ENCODE peak calls at places on chromosomes 6 and 20, in four cellular contexts. U, H, F and Z are unnamed samples. For H3K4me1 and H3K27me3, the result is how much of the 10 kb centered on the place peaks cover.

GRCh38 chr20:32031007-32031958 is 20.8 kb upstream of the HCK start:
- DNase-seq in U (peak), H (peak), F (peak), Z (no peak)

GRCh38 chr20:31972481-31973386 is 4.8 kb downstream of the XKR7 start:
- DNase-seq in U (no peak), H (no peak), F (no peak), Z (no peak)

GRCh38 chr20:44083220-44083933 is 103.6 kb downstream of the JPH2 start:
- DNase-seq in U (peak), H (peak), F (peak), Z (no peak)

GRCh38 chr6:65650086-65650485 is 56.9 kb downstream of the EYS start:
- DNase-seq in U (no peak), H (no peak), F (no peak), Z (no peak)

GRCh38 chr6:75402296-75402695 is 91.3 kb downstream of the FILIP1 start:
- DNase-seq in U (peak), H (peak), F (peak), Z (peak)

GRCh38 chr6:35438378-35438777 is 13.8 kb upstream of the FANCE start:
- DNase-seq in U (no peak), H (no peak), F (no peak), Z (no peak)

GRCh38 chr6:99521557-99522286 is 6.5 kb upstream of the USP45 start:
- DNase-seq in U (no peak), H (no peak), F (no peak), Z (no peak)

GRCh38 chr6:158595223-158595622 is 35.3 kb downstream of the TMEM181 start:
- DNase-seq in U (no peak), H (no peak), F (no peak), Z (no peak)

GRCh38 chr6:34993206-34993605 is 104.2 kb downstream of the ANKS1A start:
- DNase-seq in U (no peak), H (no peak), F (no peak), Z (no peak)

GRCh38 chr6:163001341-163001740 is 273.6 kb downstream of the PACRG start:
- DNase-seq in U (no peak), H (no peak), F (no peak), Z (no peak)

GRCh38 chr6:137351890-137352289 is 132.7 kb upstream of the IFNGR1 start:
- DNase-seq in U (no peak), H (no peak), F (no peak), Z (no peak)

GRCh38 chr20:36308986-36309385 is 2.8 kb downstream of the DLGAP4 start:
- DNase-seq in U (no peak), H (no peak), F (no peak), Z (no peak)

GRCh38 chr6:22785036-22785435 is 215.7 kb downstream of the HDGFL1 start:
- DNase-seq in U (no peak), H (no peak), F (no peak), Z (no peak)

GRCh38 chr6:138657026-138657425 is 116.5 kb upstream of the CCDC28A start:
- DNase-seq in U (no peak), H (no peak), F (no peak), Z (no peak)

GRCh38 chr20:8853805-8854338 is 215.0 kb upstream of the PLCB4 start:
- DNase-seq in U (peak), H (no peak), F (peak), Z (no peak)

GRCh38 chr6:43791752-43792422 is 21.9 kb downstream of the VEGFA start:
- DNase-seq in U (no peak), H (no peak), F (no peak), Z (no peak)

DNA sequence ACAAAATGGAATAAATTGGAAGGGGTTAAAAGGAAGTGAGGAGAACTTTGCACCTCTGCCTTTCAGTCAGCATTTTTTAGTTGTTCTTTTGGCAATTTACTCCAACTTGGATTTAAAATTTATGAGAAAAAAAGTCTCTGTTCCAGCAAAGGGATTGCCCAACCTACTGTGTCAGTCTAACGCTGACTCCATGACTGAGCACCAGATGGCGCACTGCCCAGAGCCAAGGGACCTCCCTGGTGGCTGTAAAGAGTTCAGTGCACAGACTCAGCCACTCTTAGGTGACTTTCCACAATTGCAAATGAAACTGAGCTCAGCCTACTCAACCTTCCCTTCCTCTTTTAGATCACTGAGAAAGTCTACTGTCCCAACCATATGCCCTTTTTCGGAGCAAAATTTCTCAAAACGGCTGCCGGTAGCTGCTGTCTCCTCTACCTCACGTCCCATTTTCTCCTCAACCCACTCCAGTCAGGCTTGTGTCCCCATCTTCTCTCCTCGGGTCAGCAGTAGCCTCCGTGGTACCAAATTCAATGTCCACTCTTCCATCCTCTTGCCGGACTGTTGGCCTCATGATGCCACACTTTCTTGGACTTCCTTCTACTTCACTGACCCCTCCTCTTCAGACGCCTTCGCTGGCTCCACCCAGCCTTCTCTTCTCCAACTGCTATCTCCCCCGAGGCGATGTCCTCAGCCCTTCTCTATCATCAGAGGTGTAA is 38.7 kb downstream of the GSTA2 start:
- DNase-seq in U (peak), H (peak), F (peak), Z (peak)
- TF ChIP-seq CTCF in U (peak), H (peak), F (no peak), Z (no peak)

GRCh38 chr6:25387921-25388320 is 108.7 kb downstream of the CARMIL1 start:
- DNase-seq in U (no peak), H (no peak), F (no peak), Z (no peak)
- H3K4me1 ChIP-seq in U (under half), H (under half), F (under half), Z (under half)

GRCh38 chr20:46057856-46058655 is 29.0 kb downstream of the SLC12A5 start:
- DNase-seq in U (no peak), H (peak), F (peak), Z (peak)
- H3K27me3 ChIP-seq in U (under half), H (half or more), F (under half), Z (under half)

DNA sequence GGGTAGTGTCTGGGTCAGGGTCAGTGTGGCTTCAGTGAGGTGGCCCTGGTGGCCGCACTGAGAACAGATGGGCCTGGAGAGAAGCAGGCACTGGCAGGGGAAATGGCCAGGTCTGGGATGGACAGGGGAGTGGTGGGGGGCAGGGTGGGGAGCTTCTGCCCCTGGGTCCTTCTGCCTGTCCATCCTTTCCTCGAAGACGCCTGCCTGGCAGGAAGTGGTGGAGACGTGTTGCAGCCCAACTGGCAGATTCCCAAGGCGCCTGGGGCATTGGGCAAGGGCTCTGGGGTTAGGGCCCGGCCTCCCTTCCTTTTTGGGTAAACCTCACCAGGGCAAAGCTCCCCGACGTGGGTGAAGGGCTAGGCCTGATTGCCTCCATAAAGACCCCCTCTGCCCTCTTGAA is 10.4 kb downstream of the SRC start:
- DNase-seq in U (peak), H (peak), F (no peak), Z (peak)
- TF ChIP-seq CTCF in U (no peak), H (no peak), F (no peak), Z (peak)

GRCh38 chr6:6884193-6884627 is 223.6 kb upstream of the RREB1 start:
- DNase-seq in U (no peak), H (no peak), F (no peak), Z (no peak)

GRCh38 chr6:6882593-6882992 is 225.2 kb upstream of the RREB1 start:
- DNase-seq in U (no peak), H (no peak), F (no peak), Z (no peak)

GRCh38 chr6:6881438-6882267 is 226.1 kb upstream of the RREB1 start:
- DNase-seq in U (no peak), H (no peak), F (no peak), Z (no peak)

GRCh38 chr6:6880745-6881437 is 226.9 kb upstream of the RREB1 start:
- DNase-seq in U (no peak), H (no peak), F (no peak), Z (no peak)

DNA sequence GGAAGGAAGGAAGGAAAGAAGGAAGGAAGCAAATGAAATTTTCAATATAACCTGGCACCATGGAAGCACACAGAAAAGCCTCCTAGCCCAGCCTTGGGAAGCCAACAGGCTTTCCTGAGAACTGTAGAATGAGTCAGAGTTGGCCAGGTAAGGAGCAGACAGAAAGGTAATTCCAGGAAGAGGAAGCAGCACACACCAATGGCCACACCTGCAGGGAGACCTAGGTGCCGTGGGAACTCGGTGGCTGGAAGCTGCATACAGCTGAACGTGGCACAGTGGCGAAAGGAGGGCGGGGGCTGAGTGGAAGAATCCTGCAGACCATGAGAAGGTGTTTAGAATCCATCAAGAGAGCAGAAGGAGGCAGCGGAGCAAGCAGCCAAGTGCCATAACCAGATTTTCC is 224.8 kb upstream of the RREB1 start:
- DNase-seq in U (peak), H (no peak), F (no peak), Z (no peak)
- H3K4me1 ChIP-seq in U (under half), H (under half), F (under half), Z (under half)

DNA sequence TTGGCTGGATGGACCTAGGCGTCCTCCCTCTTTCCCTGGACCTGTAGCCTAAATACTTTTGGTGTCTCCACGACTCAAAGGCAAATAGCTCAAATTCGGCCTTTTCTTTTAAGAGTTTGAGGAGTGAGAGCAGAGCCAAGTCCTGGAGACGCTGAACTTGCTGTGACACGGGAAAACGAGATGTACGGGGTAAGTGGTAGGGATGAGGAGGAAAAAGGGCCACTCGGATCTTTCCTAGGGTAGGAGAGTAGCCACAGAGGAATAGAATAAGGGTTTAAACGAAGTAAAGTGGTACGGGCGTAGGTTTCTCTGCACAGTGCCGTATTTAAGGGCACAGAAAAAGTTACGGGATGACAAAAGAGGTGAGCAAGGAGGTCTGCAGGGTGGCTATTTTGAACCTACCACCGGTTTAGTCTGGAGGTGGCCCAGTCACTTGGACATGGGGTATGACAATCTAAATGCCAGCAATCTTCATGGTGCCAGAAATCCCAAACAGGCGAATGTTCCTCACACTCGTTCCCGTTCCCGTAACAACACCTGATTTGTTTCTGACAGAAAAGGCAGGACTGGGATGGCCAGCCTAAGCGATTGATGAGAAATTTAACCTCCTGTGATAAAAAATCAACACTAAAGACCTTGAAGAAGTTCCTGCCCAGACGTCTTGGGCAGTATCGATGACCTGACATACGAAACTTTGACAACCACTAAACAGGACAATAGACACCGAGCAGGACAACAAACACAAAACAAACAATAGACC is 149.3 kb downstream of the TRIM27 start:
- DNase-seq in U (no peak), H (no peak), F (no peak), Z (no peak)
- H3K27me3 ChIP-seq in U (half or more), H (half or more), F (under half), Z (under half)

GRCh38 chr6:167089243-167090142 is 33.4 kb upstream of the CCR6 start:
- DNase-seq in U (no peak), H (no peak), F (no peak), Z (no peak)
- TF ChIP-seq CTCF in U (no peak), H (no peak), F (no peak), Z (no peak)